ENCODE peak calls at places on chromosome 5, in nine cellular contexts. N is CD8-positive, alpha-beta T cell; Z is globus pallidus; S is GM19239; V is MCF 10A; R is HEK293T; Q is foreskin melanocyte; K is activated naive CD8-positive, alpha-beta T cell treated with anti-CD3 and anti-CD28 coated beads, Interleukin-2, amount 50 U/mL, for 24 hours; T is HuH-7.5. M is an unnamed sample.

GRCh38 chr5:132030610-132031009 is 19.2 kb upstream of the ACSL6 start:
- DNase-seq in N (no peak), Z (no peak), S (no peak), V (no peak), R (no peak), Q (no peak), K (no peak), T (no peak), M (no peak)

GRCh38 chr5:141914154-141914743 is 9.4 kb upstream of the DELE1 start:
- DNase-seq in N (no peak), Z (peak; percentile 53), S (no peak), V (no peak), R (peak; percentile 28), Q (peak; percentile 16), K (peak; percentile 48), T (peak; percentile 39), M (no peak)

GRCh38 chr5:73008831-73009230 is 53.0 kb downstream of the FCHO2 start:
- DNase-seq in N (no peak), Z (no peak), S (no peak), V (no peak), R (no peak), Q (peak; percentile 65), K (no peak), T (no peak), M (no peak)

GRCh38 chr5:97100486-97100885 is 41.9 kb downstream of the LIX1 start:
- DNase-seq in N (no peak), Z (no peak), S (no peak), V (no peak), R (no peak), Q (no peak), K (no peak), T (no peak), M (no peak)

GRCh38 chr5:16870878-16871277 is 65.2 kb downstream of the MYO10 start:
- DNase-seq in N (no peak), Z (no peak), S (no peak), V (no peak), R (no peak), Q (no peak), K (no peak), T (no peak), M (no peak)

GRCh38 chr5:75168026-75168750 is 68.5 kb downstream of the ANKRD31 start:
- DNase-seq in N (no peak), Z (no peak), S (no peak), V (no peak), R (no peak), Q (no peak), K (no peak), T (no peak), M (no peak)

GRCh38 chr5:176427971-176428370 is 11.6 kb upstream of the CLTB start:
- DNase-seq in N (no peak), Z (no peak), S (no peak), V (peak; percentile 28), R (no peak), Q (no peak), K (no peak), T (no peak), M (peak; percentile 61)

GRCh38 chr5:6542421-6543345 is 90.2 kb downstream of the NSUN2 start:
- DNase-seq in N (no peak), Z (no peak), S (no peak), V (no peak), R (no peak), Q (no peak), K (no peak), T (no peak), M (no peak)

GRCh38 chr5:126631920-126632319 is 31.2 kb downstream of the PHAX start:
- DNase-seq in N (no peak), Z (no peak), S (no peak), V (no peak), R (no peak), Q (no peak), K (no peak), T (no peak), M (no peak)

GRCh38 chr5:171898379-171898778 is 108.1 kb downstream of the FBXW11 start:
- DNase-seq in N (no peak), Z (no peak), S (no peak), V (no peak), R (no peak), Q (no peak), K (no peak), T (no peak), M (no peak)

GRCh38 chr5:30959238-30959637 is 234.2 kb upstream of the CDH6 start:
- DNase-seq in N (no peak), Z (no peak), S (no peak), V (peak; percentile 16), R (no peak), Q (no peak), K (no peak), T (no peak), M (peak; percentile 2)

GRCh38 chr5:136629125-136629790 is 263.9 kb upstream of the TRPC7 start:
- DNase-seq in N (no peak), Z (peak; percentile 3), S (no peak), V (no peak), R (no peak), Q (no peak), K (no peak), T (no peak), M (no peak)

GRCh38 chr5:162160401-162160800 is 92.8 kb downstream of the GABRG2 start:
- DNase-seq in N (no peak), Z (no peak), S (no peak), V (peak; percentile 9), R (no peak), Q (peak; percentile 13), K (no peak), T (no peak), M (no peak)

GRCh38 chr5:142358648-142359047 is 33.8 kb upstream of the SPRY4 start:
- DNase-seq in N (no peak), Z (no peak), S (no peak), V (no peak), R (no peak), Q (no peak), K (no peak), T (no peak), M (no peak)

GRCh38 chr5:16926417-16926816 is 9.7 kb downstream of the MYO10 start:
- DNase-seq in N (no peak), Z (no peak), S (no peak), V (no peak), R (no peak), Q (no peak), K (no peak), T (no peak), M (no peak)

GRCh38 chr5:28703651-28704260 is 1665.4 kb upstream of the CDH9 start:
- DNase-seq in N (no peak), Z (no peak), S (no peak), V (no peak), R (no peak), Q (no peak), K (no peak), T (no peak), M (no peak)

GRCh38 chr5:82274343-82275266 is 3.5 kb downstream of the RPS23 start:
- DNase-seq in N (no peak), Z (no peak), S (no peak), V (peak; percentile 23), R (no peak), Q (no peak), K (no peak), T (no peak), M (peak; percentile 16)

GRCh38 chr5:39608024-39608423 is 183.2 kb upstream of the DAB2 start:
- DNase-seq in N (no peak), Z (no peak), S (no peak), V (peak; percentile 7), R (no peak), Q (no peak), K (no peak), T (no peak), M (no peak)

GRCh38 chr5:148653840-148654781 is at the start of gene HTR4:
- DNase-seq in N (no peak), Z (no peak), S (no peak), V (no peak), R (no peak), Q (no peak), K (no peak), T (no peak), M (no peak)

GRCh38 chr5:6493681-6494454 is 45.2 kb downstream of the UBE2QL1 start:
- DNase-seq in N (no peak), Z (no peak), S (no peak), V (no peak), R (no peak), Q (no peak), K (no peak), T (no peak), M (no peak)

GRCh38 chr5:7869474-7870136 is 657 bp downstream of the MTRR start:
- DNase-seq in N (no peak), Z (no peak), S (no peak), V (peak; percentile 12), R (no peak), Q (no peak), K (peak; percentile 43), T (no peak), M (no peak)

GRCh38 chr5:153523831-153524230 is 33.4 kb downstream of the GRIA1 start:
- DNase-seq in N (no peak), Z (no peak), S (no peak), V (peak; percentile 82), R (no peak), Q (no peak), K (no peak), T (no peak), M (no peak)

GRCh38 chr5:140608730-140609520 is 24.1 kb downstream of the CD14 start:
- DNase-seq in N (no peak), Z (no peak), S (no peak), V (peak; percentile 77), R (no peak), Q (peak; percentile 48), K (no peak), T (no peak), M (no peak)

GRCh38 chr5:174453690-174454089 is 270.7 kb upstream of the MSX2 start:
- DNase-seq in N (no peak), Z (peak; percentile 58), S (no peak), V (no peak), R (no peak), Q (no peak), K (no peak), T (no peak), M (no peak)